ENCODE peak calls at places on chromosomes 3 and 15, in seven cellular contexts. X is CD4-positive, alpha-beta T cell; L is body of pancreas; C is H9; E is right lobe of liver; P is WERI-Rb-1; N is uterus. F is an unnamed sample.

GRCh38 chr15:40859206-40859851 is 14.7 kb downstream of the RHOV start:
- DNase-seq in L (peak; percentile 94), C (peak; percentile 95), E (peak; percentile 74), N (peak; percentile 57), X (peak; percentile 79), P (peak; percentile 93), F (peak; percentile 87)

GRCh38 chr3:149019581-149019980 is 28.2 kb downstream of the GYG1 start:
- DNase-seq in E (no peak), N (no peak), C (no peak), L (no peak), P (no peak), X (no peak), F (no peak)

GRCh38 chr3:37462452-37462851 is 288.1 kb upstream of the LRRFIP2 start:
- DNase-seq in X (no peak), N (no peak), L (no peak), P (no peak), C (no peak), E (no peak), F (no peak)

GRCh38 chr3:179546814-179547241 is 15.9 kb upstream of the ACTL6A start:
- DNase-seq in P (no peak), E (no peak), L (peak; percentile 50), C (peak; percentile 36), N (no peak), X (no peak), F (no peak)

GRCh38 chr3:178522200-178523052 is 13.8 kb upstream of the KCNMB2 start:
- DNase-seq in L (no peak), C (no peak), E (no peak), N (no peak), X (no peak), P (no peak), F (no peak)

GRCh38 chr3:172104471-172105072 is 65.2 kb downstream of the FNDC3B start:
- DNase-seq in C (peak; percentile 73), E (no peak), P (no peak), L (peak; percentile 73), X (no peak), N (no peak), F (peak; percentile 34)

GRCh38 chr3:99920530-99921376 is 103.1 kb downstream of the CMSS1 start:
- DNase-seq in P (peak; percentile 87), L (peak; percentile 78), X (no peak), E (peak; percentile 82), C (peak; percentile 47), N (peak; percentile 71), F (no peak)

GRCh38 chr3:122533931-122534334 is 19.2 kb upstream of the KPNA1 start:
- DNase-seq in L (no peak), X (no peak), N (no peak), C (no peak), P (no peak), E (no peak), F (no peak)

GRCh38 chr3:71905426-71905825 is 120.5 kb upstream of the PROK2 start:
- DNase-seq in E (no peak), X (no peak), C (no peak), P (no peak), N (no peak), L (no peak), F (no peak)

GRCh38 chr3:159417761-159418160 is 570.9 kb upstream of the IL12A start:
- DNase-seq in X (no peak), N (no peak), L (no peak), P (no peak), E (no peak), C (no peak), F (no peak)

GRCh38 chr3:51141573-51141972 is 243.5 kb upstream of the MANF start:
- DNase-seq in P (no peak), L (no peak), C (no peak), E (no peak), N (no peak), X (no peak), F (no peak)

GRCh38 chr15:49644364-49644794 is 23.5 kb downstream of the DTWD1 start:
- DNase-seq in C (no peak), N (peak; percentile 31), E (no peak), P (no peak), L (no peak), X (no peak), F (no peak)

GRCh38 chr3:19961960-19962359 is 15.1 kb downstream of the RAB5A start:
- DNase-seq in P (no peak), X (no peak), E (no peak), N (no peak), L (no peak), C (no peak), F (no peak)

GRCh38 chr3:125351814-125352456 is 23.2 kb downstream of the ZNF148 start:
- DNase-seq in E (no peak), N (no peak), L (no peak), P (no peak), X (no peak), C (no peak), F (no peak)

GRCh38 chr3:124282751-124283643 is 291.1 kb upstream of the ROPN1 start:
- DNase-seq in N (peak; percentile 67), E (no peak), P (no peak), X (no peak), C (no peak), L (no peak), F (no peak)

GRCh38 chr3:33941804-33942203 is 143.4 kb downstream of the PDCD6IP start:
- DNase-seq in L (no peak), C (no peak), P (no peak), X (no peak), E (no peak), N (no peak), F (no peak)

GRCh38 chr15:25504307-25504706 is 65.5 kb upstream of the UBE3A start:
- DNase-seq in N (no peak), C (no peak), P (no peak), X (no peak), L (no peak), E (no peak), F (no peak)

GRCh38 chr3:11481561-11481960 is 162.2 kb downstream of the VGLL4 start:
- DNase-seq in E (no peak), X (no peak), L (peak; percentile 32), C (no peak), N (peak; percentile 50), P (no peak), F (no peak)

GRCh38 chr3:158859362-158859761 is 57.5 kb downstream of the MFSD1 start:
- DNase-seq in X (no peak), P (no peak), L (no peak), E (no peak), N (no peak), C (no peak), F (no peak)

GRCh38 chr15:56953790-56954189 is 35.3 kb downstream of the TCF12 start:
- DNase-seq in E (no peak), C (no peak), P (no peak), L (no peak), N (no peak), X (no peak), F (no peak)

GRCh38 chr15:56956538-56956937 is 38.1 kb downstream of the TCF12 start:
- DNase-seq in E (no peak), L (no peak), X (no peak), N (no peak), P (no peak), C (no peak), F (no peak)

GRCh38 chr15:56959318-56959648 is 40.8 kb downstream of the TCF12 start:
- DNase-seq in X (no peak), L (no peak), P (no peak), N (no peak), C (no peak), E (no peak), F (no peak)

GRCh38 chr15:56960116-56960515 is 41.7 kb downstream of the TCF12 start:
- DNase-seq in E (no peak), P (no peak), X (no peak), C (no peak), L (no peak), N (no peak), F (no peak)

GRCh38 chr15:56957812-56958406 is 39.5 kb downstream of the TCF12 start:
- DNase-seq in X (no peak), E (no peak), N (no peak), P (no peak), L (no peak), C (no peak), F (no peak)
- TF ChIP-seq CTCF in X (no peak), E (no peak), N (no peak), P (no peak), L (no peak), C (no peak), F (no peak)

GRCh38 chr15:59384507-59384906 is 11.8 kb upstream of the MYO1E start:
- DNase-seq in C (no peak), X (no peak), P (no peak), E (no peak), L (no peak), N (no peak), F (no peak)
- TF ChIP-seq CTCF in C (no peak), X (no peak), P (no peak), E (no peak), L (no peak), N (no peak), F (no peak)

GRCh38 chr3:186974824-186975281 is 44.5 kb downstream of the ST6GAL1 start:
- DNase-seq in C (no peak), E (peak; percentile 79), X (no peak), P (no peak), L (no peak), N (no peak), F (no peak)
- TF ChIP-seq CTCF in C (no peak), E (no peak), X (no peak), P (no peak), L (no peak), N (no peak), F (no peak)

DNA sequence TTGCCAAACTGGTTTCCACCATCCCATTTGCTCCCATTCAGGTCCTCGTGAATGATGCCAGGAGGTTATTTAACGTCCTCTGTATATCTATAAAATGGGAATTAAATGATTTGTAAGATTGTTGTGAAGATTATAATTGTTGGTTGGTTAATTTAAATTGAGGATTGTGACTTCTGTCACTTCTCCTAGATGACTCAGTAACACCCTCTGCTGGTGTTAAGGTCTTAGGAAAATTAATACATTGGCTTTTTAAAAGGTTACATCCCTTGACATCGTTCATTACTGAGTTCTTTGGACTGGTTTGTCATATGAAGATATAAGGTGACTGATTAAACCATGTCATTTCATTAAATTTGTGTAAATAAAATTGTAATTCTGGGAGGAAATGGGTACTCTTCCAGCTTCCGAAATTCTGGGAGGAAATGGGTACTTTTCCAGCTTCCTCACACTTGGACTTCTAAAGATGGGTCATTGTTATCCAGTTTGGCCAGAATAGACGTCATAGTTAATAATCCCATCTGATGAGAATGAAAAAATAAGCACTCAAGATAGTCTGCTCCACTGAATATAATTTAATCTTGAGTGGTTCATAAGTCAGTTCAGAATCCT is 33.3 kb upstream of the PAQR5 start:
- DNase-seq in L (no peak), X (no peak), C (no peak), P (no peak), E (no peak), N (no peak), F (no peak)
- TF ChIP-seq CTCF in L (peak; percentile 62), X (peak; percentile 57), C (peak; percentile 76), P (peak; percentile 27), E (peak; percentile 56), N (peak; percentile 44), F (peak; percentile 53)

F was measured in nephron progenitor cell.